ENCODE peak calls at places on chromosomes 13 and 19, in nine cellular contexts. P is stimulated activated CD4-positive, alpha-beta T cell treated with anti-CD3 and anti-CD28 coated beads, TNF-alpha, amount 100 ng/mL, for 48 hours; M is T-helper 9 cell; E is epithelial cell of proximal tubule; L is AG09319; H is C1 segment of cervical spinal cord; Q is NB4; U is fibroblast of mammary gland; S is stimulated activated CD8-positive, alpha-beta memory T cell treated with anti-CD3 and anti-CD28 coated beads, Interleukin-4, amount 100 ng/mL, for 24 hours. R is an unnamed sample.

GRCh38 chr13:113962975-113963374 is 10.9 kb downstream of the C13orf46 start:
- DNase-seq in P (no peak), M (no peak), E (no peak), L (no peak), H (no peak), Q (no peak), U (no peak), S (no peak), R (no peak)

GRCh38 chr13:32314968-32315254 is 252 bp downstream of the ZAR1L start:
- DNase-seq in P (peak; percentile 22), M (peak; percentile 38), E (no peak), L (no peak), H (no peak), Q (no peak), U (peak; percentile 72), S (peak; percentile 31), R (no peak)

GRCh38 chr13:101452519-101453485 is at the start of gene ITGBL1:
- DNase-seq in P (no peak), M (no peak), E (no peak), L (no peak), H (no peak), Q (no peak), U (peak; percentile 68), S (no peak), R (peak; percentile 32)

GRCh38 chr19:48836089-48837017 is at the start of gene HSD17B14:
- DNase-seq in P (no peak), M (no peak), E (no peak), L (no peak), H (no peak), Q (no peak), U (peak; percentile 17), S (no peak), R (peak; percentile 49)

GRCh38 chr19:2428756-2429711 is 1.6 kb upstream of the TIMM13 start:
- DNase-seq in P (no peak), M (no peak), E (no peak), L (no peak), H (no peak), Q (no peak), U (no peak), S (no peak), R (no peak)

GRCh38 chr13:44620057-44620456 is 43.9 kb upstream of the TSC22D1 start:
- DNase-seq in P (no peak), M (no peak), E (peak; percentile 73), L (no peak), H (no peak), Q (no peak), U (peak; percentile 37), S (no peak), R (no peak)

GRCh38 chr19:35133826-35134225 is 1.0 kb downstream of the LGI4 start:
- DNase-seq in P (no peak), M (no peak), E (no peak), L (no peak), H (no peak), Q (no peak), U (no peak), S (no peak), R (no peak)

GRCh38 chr19:51572908-51573307 is 1.8 kb downstream of the ZNF175 start:
- DNase-seq in P (no peak), M (no peak), E (no peak), L (no peak), H (no peak), Q (no peak), U (peak; percentile 90), S (no peak), R (no peak)

GRCh38 chr13:81197966-81198365 is 857.0 kb upstream of the SPRY2 start:
- DNase-seq in P (no peak), M (no peak), E (no peak), L (no peak), H (no peak), Q (no peak), U (no peak), S (no peak), R (no peak)

GRCh38 chr13:31793246-31793645 is 53.9 kb downstream of the RXFP2 start:
- DNase-seq in P (no peak), M (no peak), E (no peak), L (no peak), H (no peak), Q (no peak), U (peak; percentile 49), S (no peak), R (no peak)

GRCh38 chr13:46667687-46668281 is 114.8 kb downstream of the LRCH1 start:
- DNase-seq in P (no peak), M (no peak), E (no peak), L (no peak), H (no peak), Q (no peak), U (peak; percentile 24), S (no peak), R (no peak)

GRCh38 chr13:102721800-102722231 is 27.0 kb upstream of the METTL21C start:
- DNase-seq in P (no peak), M (no peak), E (no peak), L (no peak), H (no peak), Q (no peak), U (peak; percentile 95), S (no peak), R (peak; percentile 93)

GRCh38 chr19:47509170-47509847 is 5.6 kb downstream of the NAPA start:
- DNase-seq in P (no peak), M (no peak), E (no peak), L (no peak), H (no peak), Q (no peak), U (no peak), S (no peak), R (no peak)

GRCh38 chr13:101149735-101150380 is 266.4 kb downstream of the NALCN start:
- DNase-seq in P (no peak), M (no peak), E (no peak), L (peak; percentile 11), H (no peak), Q (peak; percentile 29), U (peak; percentile 62), S (no peak), R (no peak)

GRCh38 chr19:35042954-35043604 is 1.6 kb downstream of the HPN start:
- DNase-seq in P (no peak), M (no peak), E (no peak), L (no peak), H (no peak), Q (no peak), U (no peak), S (no peak), R (no peak)

GRCh38 chr19:9161427-9161826 is 17.4 kb upstream of the OR7D2 start:
- DNase-seq in P (no peak), M (no peak), E (no peak), L (no peak), H (no peak), Q (no peak), U (no peak), S (no peak), R (no peak)

GRCh38 chr19:33520844-33521479 is 629 bp downstream of the PEPD start:
- DNase-seq in P (no peak), M (no peak), E (no peak), L (no peak), H (no peak), Q (no peak), U (no peak), S (no peak), R (no peak)

GRCh38 chr19:43625918-43626579 is 6.6 kb upstream of the ZNF428 start:
- DNase-seq in P (no peak), M (no peak), E (no peak), L (no peak), H (no peak), Q (peak; percentile 73), U (peak; percentile 50), S (no peak), R (no peak)

GRCh38 chr19:16627194-16627927 is 643 bp downstream of the MED26 start:
- DNase-seq in P (no peak), M (peak; percentile 10), E (no peak), L (no peak), H (no peak), Q (peak; percentile 55), U (no peak), S (no peak), R (no peak)

GRCh38 chr19:13833330-13834265 is 38.4 kb downstream of the ZSWIM4 start:
- DNase-seq in P (peak; percentile 88), M (peak; percentile 88), E (no peak), L (no peak), H (no peak), Q (peak; percentile 31), U (peak; percentile 85), S (peak; percentile 86), R (peak; percentile 75)

GRCh38 chr19:41994994-41995958 is 1.2 kb upstream of the ATP1A3 start:
- DNase-seq in P (no peak), M (no peak), E (no peak), L (no peak), H (no peak), Q (no peak), U (no peak), S (no peak), R (no peak)

GRCh38 chr13:44819245-44819644 is 170.0 kb downstream of the NUFIP1 start:
- DNase-seq in P (no peak), M (no peak), E (peak; percentile 76), L (no peak), H (no peak), Q (peak; percentile 22), U (peak; percentile 82), S (no peak), R (no peak)